ENCODE peak calls at places on chromosomes 2 and 18, in four cellular contexts. E is HepG2, F is GM12878, T is K562. I is an unnamed sample.

GRCh38 chr2:9665903-9666302 is 35.1 kb upstream of the YWHAQ start:
- DNase-seq in E (no peak), F (no peak), T (no peak), I (no peak)

GRCh38 chr2:231535961-231536360 is 5.7 kb upstream of the NMUR1 start:
- DNase-seq in E (no peak), F (no peak), T (no peak), I (no peak)

GRCh38 chr2:101002562-101003277 is 631 bp downstream of the RPL31 start:
- DNase-seq in E (peak), F (no peak), T (peak), I (peak)

GRCh38 chr18:76752400-76752799 is 70.0 kb upstream of the ZNF236 start:
- DNase-seq in E (no peak), F (no peak), T (no peak), I (no peak)

GRCh38 chr2:221322741-221323140 is 249.4 kb downstream of the EPHA4 start:
- DNase-seq in E (no peak), F (no peak), T (no peak), I (no peak)

GRCh38 chr18:42051411-42051810 is 96.4 kb downstream of the PIK3C3 start:
- DNase-seq in E (no peak), F (no peak), T (no peak), I (no peak)

GRCh38 chr2:100018312-100018711 is 124.1 kb downstream of the AFF3 start:
- DNase-seq in E (no peak), F (no peak), T (no peak), I (no peak)

GRCh38 chr2:33417093-33417492 is 59.4 kb upstream of the RASGRP3 start:
- DNase-seq in E (no peak), F (no peak), T (no peak), I (peak)

GRCh38 chr2:24164416-24164973 is 10.4 kb upstream of the FAM228A start:
- DNase-seq in E (peak), F (peak), T (peak), I (no peak)

DNA sequence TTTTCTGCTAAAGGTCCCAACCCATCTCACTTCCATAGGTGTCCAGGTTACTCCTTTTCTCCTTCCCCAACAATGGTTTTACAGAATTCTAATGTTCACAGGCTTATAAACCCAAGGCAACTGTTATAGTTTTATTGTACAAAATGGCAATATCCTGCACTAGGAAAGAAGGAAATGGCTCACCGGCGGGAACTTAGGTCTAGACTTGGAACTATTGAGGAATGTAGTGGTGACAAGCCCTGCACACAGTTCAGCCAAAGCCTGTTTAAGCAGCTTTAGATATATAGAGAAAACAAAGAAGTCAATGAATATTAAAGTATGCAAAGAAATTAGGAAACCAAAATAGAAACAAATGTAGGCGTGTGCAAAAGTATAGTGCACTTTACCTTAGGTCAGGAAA is 22.6 kb upstream of the KCNG3 start:
- DNase-seq in E (no peak), F (no peak), T (no peak), I (no peak)
- TF ChIP-seq POLR2AphosphoS5 in E (no peak), F (no peak), T (no peak), I (no peak)

DNA sequence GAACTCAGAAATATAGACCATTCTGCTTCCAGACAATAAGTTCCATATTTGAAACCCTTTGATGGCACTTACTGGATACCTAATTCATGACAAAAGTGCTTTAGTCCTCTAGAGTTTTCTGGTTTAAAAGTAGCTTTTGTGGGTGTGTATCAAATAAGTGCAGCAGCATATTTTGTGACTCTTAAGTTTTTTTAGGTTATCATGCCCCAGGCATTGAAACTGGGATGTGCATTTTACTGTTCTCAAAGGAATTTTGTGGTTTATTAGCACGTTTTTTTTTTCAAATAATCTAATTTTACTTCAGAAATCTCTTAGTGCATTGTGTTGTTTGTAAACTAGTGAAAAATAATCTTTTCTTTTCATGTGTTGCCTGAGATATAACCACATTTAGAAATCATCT is 1.5 kb downstream of the XRCC5 start:
- DNase-seq in E (no peak), F (no peak), T (no peak), I (no peak)
- H3K27ac ChIP-seq in E (peak), F (peak), T (no peak), I (peak)

DNA sequence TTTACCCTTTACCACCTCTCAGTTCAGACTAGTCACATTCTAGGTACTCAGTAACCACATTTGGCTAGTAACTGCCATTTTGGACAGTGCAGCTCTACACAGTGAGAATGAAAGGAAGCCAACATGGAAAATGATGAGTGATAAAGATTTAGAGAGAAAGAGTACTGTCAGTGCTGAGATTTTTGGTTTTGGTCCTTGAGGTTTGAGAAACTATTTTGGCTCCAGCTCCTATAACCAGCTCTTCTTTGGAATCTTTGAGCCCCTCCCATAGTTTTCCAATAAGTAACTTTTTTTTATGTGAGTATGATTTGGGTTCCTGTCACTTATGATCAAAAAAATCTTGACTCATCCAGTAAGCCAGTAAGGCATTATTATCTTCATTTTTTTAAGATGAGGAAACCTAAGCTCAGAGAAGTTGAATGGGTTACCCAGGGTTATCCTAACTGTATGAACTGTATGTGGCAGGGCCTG is 173.0 kb downstream of the BABAM2 start:
- DNase-seq in E (no peak), F (no peak), T (no peak), I (no peak)
- TF ChIP-seq MYC in E (no peak), F (no peak), T (no peak), I (no peak)

GRCh38 chr2:43303889-43304288 is 77.5 kb upstream of the ZFP36L2 start:
- DNase-seq in E (no peak), F (no peak), T (no peak), I (no peak)
- TF ChIP-seq POLR2AphosphoS5 in E (no peak), F (no peak), T (no peak), I (no peak)

GRCh38 chr2:172231508-172231907 is 128.8 kb upstream of the DLX2 start:
- DNase-seq in E (no peak), F (no peak), T (no peak), I (no peak)
- H3K27ac ChIP-seq in E (no peak), F (no peak), T (no peak), I (peak)

GRCh38 chr2:88654714-88655113 is 27.4 kb upstream of the EIF2AK3 start:
- DNase-seq in E (no peak), F (no peak), T (no peak), I (no peak)
- TF ChIP-seq MYC in E (no peak), F (no peak), T (no peak), I (no peak)

GRCh38 chr18:67023059-67023458 is 419.2 kb upstream of the CDH19 start:
- DNase-seq in E (no peak), F (no peak), T (no peak), I (no peak)
- TF ChIP-seq POLR2AphosphoS5 in E (no peak), F (no peak), T (no peak), I (no peak)